ENCODE peak calls at places on chromosomes 4 and X, in four cellular contexts. H, T, N and A are unnamed samples.

GRCh38 chr4:17934286-17934685 is 87.3 kb downstream of the LCORL start:
- DNase-seq in H (no peak), T (no peak), N (no peak), A (peak)

GRCh38 chr4:138241281-138242075 is 671 bp downstream of the SLC7A11 start:
- DNase-seq in H (no peak), T (peak), N (no peak), A (peak)

GRCh38 chrX:1463581-1464281 is 11.0 kb upstream of the ASMTL start:
- DNase-seq in H (no peak), T (no peak), N (peak), A (no peak)

GRCh38 chr4:133476064-133476463 is 327.0 kb downstream of the PCDH10 start:
- DNase-seq in H (no peak), T (no peak), N (no peak), A (no peak)

GRCh38 chr4:103075435-103075893 is 1.1 kb downstream of the SLC9B2 start:
- DNase-seq in H (no peak), T (no peak), N (no peak), A (peak)

GRCh38 chrX:103782640-103783039 is 6.0 kb downstream of the PLP1 start:
- DNase-seq in H (no peak), T (no peak), N (no peak), A (no peak)

GRCh38 chr4:147799986-147800555 is 68.2 kb downstream of the ARHGAP10 start:
- DNase-seq in H (peak), T (no peak), N (no peak), A (no peak)

GRCh38 chr4:37453004-37453360 is 208.4 kb downstream of the NWD2 start:
- DNase-seq in H (peak), T (peak), N (peak), A (peak)

GRCh38 chr4:107866726-107867125 is 42.0 kb downstream of the SGMS2 start:
- DNase-seq in H (no peak), T (no peak), N (no peak), A (no peak)

GRCh38 chrX:9342581-9343051 is 122.2 kb upstream of the TBL1X start:
- DNase-seq in H (no peak), T (peak), N (peak), A (peak)

GRCh38 chr4:54237770-54238169 is 8.7 kb downstream of the PDGFRA start:
- DNase-seq in H (no peak), T (no peak), N (no peak), A (no peak)

GRCh38 chr4:89162987-89163386 is 51.7 kb downstream of the TIGD2 start:
- DNase-seq in H (no peak), T (no peak), N (no peak), A (no peak)

GRCh38 chrX:40504801-40505605 is 75.8 kb upstream of the ATP6AP2 start:
- DNase-seq in H (peak), T (no peak), N (no peak), A (peak)

GRCh38 chrX:15653961-15654360 is 10.6 kb downstream of the CLTRN start:
- DNase-seq in H (no peak), T (no peak), N (no peak), A (no peak)

GRCh38 chr4:144176476-144176875 is 36.0 kb upstream of the GYPA start:
- DNase-seq in H (no peak), T (no peak), N (no peak), A (no peak)

GRCh38 chrX:54494970-54495813 is 842 bp downstream of the FGD1 start:
- DNase-seq in H (no peak), T (no peak), N (peak), A (peak)

GRCh38 chr4:130479020-130479419 is 1383.1 kb downstream of the C4orf33 start:
- DNase-seq in H (no peak), T (no peak), N (no peak), A (peak)

GRCh38 chr4:5128569-5128968 is 77.3 kb downstream of the STK32B start:
- DNase-seq in H (no peak), T (no peak), N (no peak), A (no peak)

GRCh38 chr4:38449506-38450174 is 214.4 kb upstream of the KLF3 start:
- DNase-seq in H (no peak), T (no peak), N (no peak), A (peak)

GRCh38 chr4:113733685-113734084 is 27.9 kb downstream of the CAMK2D start:
- DNase-seq in H (no peak), T (no peak), N (no peak), A (no peak)

GRCh38 chr4:1011022-1011694 is at the start of gene FGFRL1:
- DNase-seq in H (no peak), T (peak), N (peak), A (peak)
- TF ChIP-seq RFX5 in H (no peak), T (no peak), N (no peak), A (no peak)

GRCh38 chr4:60241886-60242285 is 958.2 kb upstream of the ADGRL3 start:
- DNase-seq in H (no peak), T (no peak), N (no peak), A (no peak)
- TF ChIP-seq CHD1 in H (no peak), T (no peak), N (no peak), A (no peak)

DNA sequence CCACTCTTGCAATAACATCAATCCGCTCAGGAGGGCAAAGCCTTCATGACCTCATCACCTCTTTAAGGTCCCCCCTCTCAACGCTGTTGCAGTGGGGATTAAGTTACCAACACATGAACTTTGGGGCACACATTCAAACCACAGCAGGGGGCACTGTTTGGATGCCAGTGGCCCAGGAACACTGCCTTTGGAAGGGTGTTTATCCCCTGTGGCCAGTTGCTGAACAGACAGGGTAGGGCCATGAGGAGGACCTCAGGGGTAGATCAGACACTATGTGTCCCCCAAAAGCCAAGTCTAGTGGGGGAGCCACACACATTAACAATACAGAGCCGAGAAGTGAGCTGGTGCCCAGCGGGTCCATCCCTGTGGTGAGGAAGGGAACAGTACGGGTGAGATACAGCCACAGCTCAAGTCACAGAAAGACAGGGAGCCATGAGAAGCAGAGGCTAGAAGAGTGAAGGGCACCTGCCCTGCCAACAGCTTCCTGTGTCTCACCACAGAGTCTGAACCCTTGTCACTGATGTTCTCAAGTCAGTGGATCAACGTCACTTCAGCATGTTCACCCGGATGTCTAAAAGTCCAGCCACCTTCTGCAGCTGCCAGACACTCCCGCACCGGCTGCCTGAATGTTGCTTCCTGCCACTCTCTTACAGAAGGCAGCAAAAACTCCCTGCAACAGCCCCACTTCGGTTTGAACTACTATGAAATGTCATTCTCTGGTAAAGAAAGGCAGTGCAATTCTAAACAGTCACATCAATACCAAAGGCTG is 19.9 kb upstream of the MXD4 start:
- DNase-seq in H (peak), T (no peak), N (no peak), A (no peak)
- TF ChIP-seq CEBPB in H (no peak), T (no peak), N (no peak), A (no peak)

DNA sequence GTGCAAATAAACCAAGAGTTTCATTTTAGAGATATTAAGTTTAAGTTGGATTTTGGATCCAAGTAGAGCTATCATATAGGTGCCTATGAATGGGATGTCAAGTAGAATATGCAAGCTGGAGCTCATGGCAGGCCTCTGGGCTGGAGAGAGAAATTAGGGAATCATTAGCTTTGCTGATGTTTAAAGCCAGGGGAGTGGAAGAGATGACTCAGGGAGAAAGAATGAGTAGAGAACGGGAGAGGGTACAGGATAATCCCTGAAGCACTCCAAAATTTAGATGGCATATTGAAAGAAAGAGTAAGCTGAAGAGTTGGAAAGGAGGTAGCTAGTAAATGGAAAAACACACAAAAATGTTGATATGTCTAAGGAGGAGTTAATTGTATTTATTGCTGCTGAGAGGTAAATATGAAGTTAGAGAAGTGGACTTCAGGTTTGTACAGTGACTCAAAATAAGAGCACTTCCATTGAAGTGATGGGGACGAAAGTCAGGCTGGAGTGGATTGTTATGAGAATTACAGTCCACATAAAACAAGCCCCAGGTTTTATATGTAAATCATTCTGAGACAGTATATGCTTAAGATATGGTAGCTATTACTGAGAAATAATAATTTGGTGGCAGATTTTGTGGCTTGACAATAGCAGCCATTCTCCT is 72.5 kb upstream of the GRXCR1 start:
- DNase-seq in H (no peak), T (no peak), N (no peak), A (no peak)
- TF ChIP-seq RFX5 in H (no peak), T (no peak), N (no peak), A (no peak)

GRCh38 chr4:1211371-1211770 is 37.6 kb downstream of the CTBP1 start:
- DNase-seq in H (no peak), T (no peak), N (no peak), A (no peak)
- TF ChIP-seq CHD1 in H (no peak), T (no peak), N (no peak), A (no peak)

GRCh38 chr4:153488006-153488718 is 22.0 kb downstream of the TMEM131L start:
- DNase-seq in H (peak), T (no peak), N (peak), A (peak)
- TF ChIP-seq CEBPB in H (no peak), T (no peak), N (no peak), A (no peak)

DNA sequence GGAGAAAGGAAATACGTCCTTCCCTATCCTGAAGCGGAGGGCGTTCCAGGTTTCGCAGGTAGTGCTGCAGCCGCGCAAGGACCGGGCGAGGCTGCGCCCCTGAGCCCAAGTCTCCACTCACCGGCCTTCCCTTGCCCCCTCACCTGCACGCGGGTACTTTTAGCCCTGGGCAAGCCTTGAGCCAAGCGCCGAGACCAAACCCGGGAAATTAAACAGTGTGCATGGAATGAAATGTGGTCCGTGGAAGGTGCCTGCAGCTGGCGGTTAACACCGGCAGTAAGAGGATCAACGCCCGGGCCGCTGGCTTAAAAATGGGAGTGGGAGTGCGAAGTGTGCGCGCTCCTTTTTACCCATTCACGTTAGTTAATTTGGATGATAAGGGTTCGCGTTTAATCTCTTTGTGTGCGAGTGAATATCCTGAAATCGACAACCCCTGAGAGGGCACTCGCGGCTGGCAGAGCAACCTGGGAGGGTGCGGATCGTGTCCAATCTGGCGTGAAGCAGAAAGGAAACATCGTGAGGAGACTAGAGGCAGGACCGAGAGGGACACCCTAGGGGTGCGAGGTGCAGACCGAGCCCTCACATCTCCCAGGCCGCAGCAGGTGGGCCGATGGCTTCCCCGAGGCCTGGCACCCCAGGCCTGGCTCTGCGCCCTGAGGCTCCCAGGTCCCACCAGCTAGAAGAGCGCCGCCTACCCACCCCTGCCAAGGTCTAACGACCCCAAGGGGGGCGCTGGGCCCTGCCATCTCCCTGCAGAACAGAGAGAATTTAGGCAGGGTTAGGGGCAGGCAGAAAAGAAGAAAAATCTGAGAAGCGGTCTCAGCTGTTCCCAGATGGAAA is 2.0 kb upstream of the HELT start:
- DNase-seq in H (no peak), T (no peak), N (peak), A (no peak)
- TF ChIP-seq RFX5 in H (no peak), T (no peak), N (no peak), A (no peak)

DNA sequence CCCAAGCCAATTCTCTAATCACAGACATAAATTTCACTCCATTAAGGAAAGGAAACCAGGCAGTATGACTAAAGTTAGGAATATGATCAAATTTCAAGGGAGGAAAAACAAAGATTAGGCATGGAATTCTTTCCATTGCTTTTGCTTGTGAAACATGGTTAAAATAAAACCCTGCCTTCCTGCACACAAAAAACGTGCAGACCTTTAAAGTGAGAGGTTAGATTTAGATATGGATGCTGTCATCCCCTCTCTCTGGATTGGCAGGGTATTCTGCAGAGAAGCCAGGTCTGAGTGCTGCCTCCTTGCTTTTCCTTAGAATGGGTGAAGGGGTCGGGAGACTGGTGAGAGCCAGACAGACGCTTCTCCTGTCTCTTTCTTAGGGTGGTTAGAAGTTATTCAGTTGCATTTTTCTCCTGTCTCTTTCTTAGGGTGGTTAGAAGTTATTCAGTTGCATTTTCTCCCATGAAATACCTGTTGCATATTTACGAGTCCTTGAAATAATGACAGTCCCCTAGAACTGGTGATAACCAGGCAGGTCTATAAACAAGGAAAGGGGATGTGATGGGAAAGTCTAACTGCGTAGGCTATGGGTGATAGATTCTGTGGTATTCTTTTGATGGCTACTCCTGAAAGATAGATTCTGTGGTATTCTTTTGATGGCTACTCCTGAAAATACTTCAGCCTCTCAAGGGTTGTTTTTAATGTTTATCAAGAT is 163.5 kb downstream of the SPRY1 start:
- DNase-seq in H (no peak), T (no peak), N (no peak), A (peak)
- TF ChIP-seq CHD1 in H (no peak), T (no peak), N (no peak), A (no peak)